ENCODE peak calls at places on chromosomes 3 and 15, in ten cellular contexts. Y is CD4-positive, CD25-positive, alpha-beta regulatory T cell; M is GM23338; N is BE2C; C is GM23248; F is naive thymus-derived CD4-positive, alpha-beta T cell; A is Peyer's patch; K is brain microvascular endothelial cell; U is dorsolateral prefrontal cortex; G is adrenal gland. V is an unnamed sample.

GRCh38 chr3:159586587-159587202 is 401.9 kb upstream of the IL12A start:
- DNase-seq in Y (no peak), M (peak; percentile 89), N (peak; percentile 47), C (peak; percentile 50), F (no peak), A (no peak), K (peak; percentile 63), U (no peak), G (no peak), V (peak; percentile 30)

GRCh38 chr15:99432271-99433025 is 133.3 kb upstream of the MEF2A start:
- DNase-seq in Y (no peak), M (no peak), N (peak; percentile 3), C (no peak), F (no peak), A (peak; percentile 21), K (no peak), U (no peak), G (no peak), V (no peak)

GRCh38 chr3:178787960-178788359 is 251.7 kb downstream of the KCNMB2 start:
- DNase-seq in Y (no peak), M (no peak), N (no peak), C (no peak), F (no peak), A (no peak), K (no peak), U (no peak), G (no peak), V (no peak)

GRCh38 chr15:67107014-67107812 is 41.8 kb downstream of the SMAD3 start:
- DNase-seq in Y (no peak), M (no peak), N (peak; percentile 28), C (peak; percentile 99), F (no peak), A (peak; percentile 67), K (peak; percentile 99), U (no peak), G (peak; percentile 50), V (no peak)

GRCh38 chr3:177665122-177665808 is 468.0 kb upstream of the TBL1XR1 start:
- DNase-seq in Y (no peak), M (no peak), N (no peak), C (peak; percentile 10), F (no peak), A (no peak), K (no peak), U (no peak), G (no peak), V (no peak)

GRCh38 chr3:8457039-8457438 is 44.6 kb upstream of the LMCD1 start:
- DNase-seq in Y (no peak), M (no peak), N (no peak), C (peak; percentile 73), F (no peak), A (no peak), K (no peak), U (no peak), G (no peak), V (no peak)

GRCh38 chr15:58856090-58856489 is 77.4 kb downstream of the SLTM start:
- DNase-seq in Y (no peak), M (no peak), N (no peak), C (peak; percentile 42), F (no peak), A (no peak), K (peak; percentile 67), U (no peak), G (no peak), V (no peak)

GRCh38 chr3:194508486-194509449 is 22.0 kb upstream of the ATP13A3 start:
- DNase-seq in Y (no peak), M (no peak), N (no peak), C (no peak), F (no peak), A (no peak), K (no peak), U (no peak), G (no peak), V (no peak)

DNA sequence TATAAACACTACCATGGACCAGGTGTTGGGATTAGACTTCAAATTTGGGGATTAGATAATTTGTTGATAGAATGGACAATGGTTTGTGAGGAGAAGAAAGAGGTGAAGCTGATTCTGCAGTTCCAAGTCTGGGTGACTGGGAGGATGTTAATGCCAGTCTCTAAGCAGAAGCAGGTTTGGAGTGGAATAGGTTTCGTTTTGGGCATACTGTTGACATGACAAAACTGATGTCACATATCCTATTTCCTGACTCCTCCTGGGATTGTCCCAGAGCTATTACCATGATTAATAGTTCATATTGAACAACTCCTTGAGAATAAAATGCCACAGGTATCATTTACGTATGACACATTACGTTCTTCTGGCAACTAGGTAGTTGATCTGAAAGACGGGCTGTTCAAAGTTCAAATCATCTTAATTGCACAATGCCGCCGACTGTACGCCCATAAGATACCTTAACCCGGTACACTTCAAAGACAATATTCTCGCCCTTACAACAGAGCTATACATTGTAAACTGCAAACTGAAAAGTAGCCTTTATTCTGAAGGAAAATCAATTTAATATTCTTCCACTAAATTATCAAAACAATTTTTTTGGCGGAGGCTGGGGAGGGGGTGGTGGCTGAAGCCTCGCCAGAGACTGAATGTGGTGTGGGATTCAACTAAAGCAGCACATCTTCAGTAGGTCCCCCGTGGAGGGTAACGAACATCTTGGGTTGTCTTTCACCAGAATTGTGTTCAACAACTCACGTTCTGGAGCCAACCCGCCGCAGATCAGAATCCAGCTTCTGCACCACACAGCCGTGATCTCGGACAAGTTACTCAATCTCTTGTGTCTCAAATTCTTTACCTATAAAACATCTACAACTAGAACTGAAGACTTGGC is 1.2 kb upstream of the RAB5A start:
- DNase-seq in Y (no peak), M (no peak), N (no peak), C (peak; percentile 23), F (peak; percentile 14), A (peak; percentile 55), K (no peak), U (no peak), G (peak; percentile 25), V (no peak)
- H3K4me3 ChIP-seq in Y (peak overlapping the region; percentile 85), M (peak overlapping the region; percentile 67), N (no peak overlapping the region), C (peak overlapping the region; percentile 85), F (peak overlapping the region; percentile 88), A (peak overlapping the region; percentile 79), K (peak overlapping the region; percentile 96), U (peak overlapping the region; percentile 100), G (no peak overlapping the region), V (peak overlapping the region; percentile 59)

GRCh38 chr3:72086712-72087093 is 301.8 kb upstream of the PROK2 start:
- DNase-seq in Y (no peak), M (no peak), N (no peak), C (no peak), F (no peak), A (no peak), K (no peak), U (no peak), G (no peak), V (no peak)

GRCh38 chr3:72085036-72085435 is 300.1 kb upstream of the PROK2 start:
- DNase-seq in Y (no peak), M (no peak), N (no peak), C (no peak), F (no peak), A (no peak), K (no peak), U (no peak), G (no peak), V (no peak)

GRCh38 chr3:72086051-72086711 is 301.2 kb upstream of the PROK2 start:
- DNase-seq in Y (no peak), M (no peak), N (no peak), C (peak; percentile 58), F (no peak), A (no peak), K (peak; percentile 4), U (no peak), G (no peak), V (no peak)

GRCh38 chr3:72088486-72089025 is 303.6 kb upstream of the PROK2 start:
- DNase-seq in Y (no peak), M (peak; percentile 14), N (no peak), C (no peak), F (no peak), A (no peak), K (no peak), U (no peak), G (no peak), V (peak; percentile 47)

GRCh38 chr3:72087420-72087819 is 302.5 kb upstream of the PROK2 start:
- DNase-seq in Y (no peak), M (no peak), N (no peak), C (no peak), F (no peak), A (no peak), K (no peak), U (no peak), G (no peak), V (peak; percentile 14)
- H3K27me3 ChIP-seq in Y (no peaks in the 10 kb centered on the region), M (no peaks in the 10 kb centered on the region), N (no peaks in the 10 kb centered on the region), C (no peaks in the 10 kb centered on the region), F (no peaks in the 10 kb centered on the region), A (no peaks in the 10 kb centered on the region), K (peaks cover 3% of the 10 kb centered on the region), U (no peaks in the 10 kb centered on the region), G (no peaks in the 10 kb centered on the region), V (peaks cover 1% of the 10 kb centered on the region)

GRCh38 chr3:52441122-52441771 is 3.7 kb downstream of the SEMA3G start:
- DNase-seq in Y (no peak), M (no peak), N (no peak), C (no peak), F (no peak), A (peak; percentile 23), K (no peak), U (no peak), G (no peak), V (peak; percentile 50)

GRCh38 chr3:52443268-52443610 is 1.7 kb downstream of the SEMA3G start:
- DNase-seq in Y (no peak), M (no peak), N (no peak), C (no peak), F (no peak), A (no peak), K (no peak), U (no peak), G (no peak), V (no peak)

GRCh38 chr3:52443791-52444687 is 864 bp downstream of the SEMA3G start:
- DNase-seq in Y (no peak), M (peak; percentile 23), N (no peak), C (no peak), F (no peak), A (no peak), K (no peak), U (no peak), G (no peak), V (peak; percentile 55)

GRCh38 chr3:52441772-52442332 is 3.1 kb downstream of the SEMA3G start:
- DNase-seq in Y (no peak), M (no peak), N (no peak), C (no peak), F (no peak), A (peak; percentile 30), K (no peak), U (no peak), G (no peak), V (peak; percentile 55)

DNA sequence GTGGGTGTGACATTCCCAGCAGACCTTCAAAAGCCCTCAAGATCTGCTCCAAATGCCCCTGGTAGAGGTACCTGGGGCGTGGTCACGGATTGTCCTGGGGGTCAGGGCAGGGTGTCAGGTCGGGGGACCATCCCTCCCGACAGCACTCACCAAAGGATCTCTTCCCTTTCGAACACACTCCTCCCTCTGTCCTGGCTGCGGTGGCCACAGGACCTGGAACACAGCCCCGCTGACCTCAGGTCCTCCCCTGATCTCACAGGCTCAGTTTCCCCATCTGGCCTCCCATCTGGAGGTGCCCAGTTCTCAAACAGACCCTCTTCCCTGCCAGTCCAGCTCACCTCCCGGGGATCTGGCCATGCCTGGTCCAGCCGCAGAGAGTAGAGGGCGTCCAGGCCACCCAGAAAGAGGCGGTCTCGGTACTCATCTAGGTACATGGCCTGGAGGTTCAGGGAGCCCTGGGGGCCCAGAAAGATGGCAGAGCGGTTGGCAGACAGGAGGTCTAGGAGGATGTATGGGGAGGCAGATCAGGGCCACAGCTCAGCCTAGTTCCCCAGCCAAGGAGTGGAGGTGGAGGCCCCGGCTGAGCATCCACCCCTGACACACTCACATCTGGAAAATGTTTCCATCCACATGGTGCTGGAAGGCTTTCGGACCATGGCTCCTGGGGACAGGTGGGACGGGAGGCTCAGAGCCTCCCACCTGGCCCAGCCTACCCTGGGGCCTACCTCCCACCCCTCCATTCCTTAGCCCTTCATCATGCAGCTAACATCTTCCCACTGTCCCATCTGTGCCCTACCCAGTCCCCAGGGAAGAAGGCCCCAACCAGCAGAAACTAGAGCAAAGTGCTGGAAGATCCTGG is 2.3 kb downstream of the SEMA3G start:
- DNase-seq in Y (no peak), M (no peak), N (no peak), C (no peak), F (no peak), A (no peak), K (no peak), U (peak; percentile 12), G (no peak), V (no peak)
- H3K4me3 ChIP-seq in Y (no peak overlapping the region), M (no peak overlapping the region), N (no peak overlapping the region), C (no peak overlapping the region), F (no peak overlapping the region), A (no peak overlapping the region), K (no peak overlapping the region), U (no peak overlapping the region), G (no peak overlapping the region), V (no peak overlapping the region)

GRCh38 chr3:52022323-52023100 is 26.8 kb upstream of the RPL29 start:
- DNase-seq in Y (no peak), M (peak; percentile 43), N (peak; percentile 87), C (peak; percentile 69), F (no peak), A (no peak), K (no peak), U (no peak), G (no peak), V (peak; percentile 87)

GRCh38 chr3:52025453-52025852 is 29.8 kb upstream of the RPL29 start:
- DNase-seq in Y (no peak), M (no peak), N (no peak), C (no peak), F (no peak), A (no peak), K (no peak), U (no peak), G (no peak), V (no peak)

GRCh38 chr3:52024765-52025452 is 29.2 kb upstream of the RPL29 start:
- DNase-seq in Y (no peak), M (no peak), N (no peak), C (no peak), F (no peak), A (no peak), K (no peak), U (no peak), G (no peak), V (no peak)

GRCh38 chr3:52023101-52023770 is 27.5 kb upstream of the RPL29 start:
- DNase-seq in Y (no peak), M (no peak), N (no peak), C (no peak), F (no peak), A (no peak), K (no peak), U (no peak), G (no peak), V (no peak)

GRCh38 chr3:52023860-52024764 is 28.4 kb upstream of the RPL29 start:
- DNase-seq in Y (no peak), M (no peak), N (peak; percentile 49), C (no peak), F (no peak), A (no peak), K (no peak), U (no peak), G (no peak), V (no peak)
- H3K27me3 ChIP-seq in Y (no peaks in the 10 kb centered on the region), M (no peaks in the 10 kb centered on the region), N (no peaks in the 10 kb centered on the region), C (no peaks in the 10 kb centered on the region), F (no peaks in the 10 kb centered on the region), A (no peaks in the 10 kb centered on the region), K (no peaks in the 10 kb centered on the region), U (no peaks in the 10 kb centered on the region), G (no peaks in the 10 kb centered on the region), V (no peaks in the 10 kb centered on the region)

V was measured in H7.